ENCODE peak calls at places on chromosomes 16 and 17, in five cellular contexts. G, P, I, Z and Q are unnamed samples.

GRCh38 chr16:53967172-53967571 is 263.2 kb downstream of the FTO start:
- DNase-seq in Z (no peak), I (no peak), P (no peak), G (no peak), Q (no peak)

GRCh38 chr16:23355106-23355670 is 53.1 kb downstream of the SCNN1B start:
- DNase-seq in I (no peak), Z (no peak), P (no peak), G (no peak), Q (no peak)

GRCh38 chr16:22373662-22374310 is 633 bp downstream of the CDR2 start:
- DNase-seq in Z (peak), I (peak), G (no peak), P (no peak), Q (peak)

GRCh38 chr17:49343273-49343672 is 18.8 kb downstream of the ZNF652 start:
- DNase-seq in G (no peak), Z (no peak), I (peak), P (no peak), Q (no peak)

GRCh38 chr16:10373556-10373955 is 12.3 kb upstream of the ATF7IP2 start:
- DNase-seq in G (no peak), P (no peak), Z (no peak), I (no peak), Q (no peak)

GRCh38 chr16:66441586-66442375 is 14.7 kb downstream of the BEAN1 start:
- DNase-seq in Z (no peak), P (no peak), I (peak), G (no peak), Q (no peak)

GRCh38 chr17:71748872-71749271 is 371.9 kb upstream of the SOX9 start:
- DNase-seq in Z (no peak), I (no peak), G (no peak), P (no peak), Q (no peak)

GRCh38 chr16:73053379-73054130 is 5.6 kb upstream of the ZFHX3 start:
- DNase-seq in G (no peak), Z (no peak), P (no peak), I (peak), Q (no peak)

GRCh38 chr16:75024591-75024990 is 25.8 kb downstream of the ZNRF1 start:
- DNase-seq in I (no peak), G (no peak), Z (no peak), P (no peak), Q (no peak)

GRCh38 chr16:2151188-2152091 is 3.0 kb downstream of the RAB26 start:
- DNase-seq in I (peak), Z (no peak), P (no peak), G (no peak), Q (no peak)

GRCh38 chr17:2023256-2023655 is 1.9 kb downstream of the RTN4RL1 start:
- DNase-seq in P (no peak), I (no peak), Z (no peak), G (no peak), Q (no peak)

GRCh38 chr17:30341703-30342102 is 7.8 kb upstream of the TMIGD1 start:
- DNase-seq in P (no peak), Z (no peak), I (no peak), G (no peak), Q (no peak)

GRCh38 chr16:28984091-28984490 is 761 bp upstream of the LAT start:
- DNase-seq in G (no peak), Z (no peak), P (no peak), I (no peak), Q (no peak)

GRCh38 chr16:57231821-57232350 is 13.2 kb upstream of the ARL2BP start:
- DNase-seq in G (no peak), I (no peak), Z (no peak), P (no peak), Q (no peak)